ENCODE peak calls at places on chromosomes 12 and 14, in four cellular contexts. One of them, this sample, is unnamed.

GRCh38 chr12:56271031-56271430 is 4.3 kb downstream of the COQ10A start:
- DNase-seq in posterior vena cava: no peak
- DNase-seq in CD14-positive monocyte: no peak
- DNase-seq in DMS153: no peak
- DNase-seq in this sample: no peak

GRCh38 chr14:54881235-54881760 is 21.3 kb downstream of the GCH1 start:
- DNase-seq in posterior vena cava: no peak
- DNase-seq in CD14-positive monocyte: no peak
- DNase-seq in DMS153: no peak
- DNase-seq in this sample: no peak

GRCh38 chr12:6947615-6948014 is 3.5 kb upstream of the PTPN6 start:
- DNase-seq in posterior vena cava: peak
- DNase-seq in CD14-positive monocyte: no peak
- DNase-seq in DMS153: no peak
- DNase-seq in this sample: no peak

GRCh38 chr14:68140111-68140741 is 320.6 kb downstream of the RAD51B start:
- DNase-seq in posterior vena cava: no peak
- DNase-seq in CD14-positive monocyte: no peak
- DNase-seq in DMS153: peak
- DNase-seq in this sample: no peak

GRCh38 chr14:101062611-101063010 is 159.1 kb upstream of the RTL1 start:
- DNase-seq in posterior vena cava: no peak
- DNase-seq in CD14-positive monocyte: peak
- DNase-seq in DMS153: no peak
- DNase-seq in this sample: no peak

GRCh38 chr12:34388636-34389377 is 366.5 kb downstream of the ALG10 start:
- DNase-seq in posterior vena cava: peak
- DNase-seq in CD14-positive monocyte: peak
- DNase-seq in DMS153: no peak
- DNase-seq in this sample: no peak

GRCh38 chr12:10641735-10642500 is 28.5 kb upstream of the MAGOHB start:
- DNase-seq in posterior vena cava: no peak
- DNase-seq in CD14-positive monocyte: no peak
- DNase-seq in DMS153: no peak
- DNase-seq in this sample: no peak

GRCh38 chr12:59444932-59445331 is 150.9 kb upstream of the SLC16A7 start:
- DNase-seq in posterior vena cava: no peak
- DNase-seq in CD14-positive monocyte: no peak
- DNase-seq in DMS153: no peak
- DNase-seq in this sample: no peak

GRCh38 chr14:90624228-90624627 is 192.0 kb downstream of the TTC7B start:
- DNase-seq in posterior vena cava: peak
- DNase-seq in CD14-positive monocyte: peak
- DNase-seq in DMS153: no peak
- DNase-seq in this sample: no peak

GRCh38 chr12:42756841-42757661 is 167.5 kb upstream of the PRICKLE1 start:
- DNase-seq in posterior vena cava: no peak
- DNase-seq in CD14-positive monocyte: no peak
- DNase-seq in DMS153: no peak
- DNase-seq in this sample: no peak

GRCh38 chr12:42103155-42103554 is 41.5 kb downstream of the GXYLT1 start:
- DNase-seq in posterior vena cava: no peak
- DNase-seq in CD14-positive monocyte: no peak
- DNase-seq in DMS153: no peak
- DNase-seq in this sample: no peak

GRCh38 chr12:107884769-107885694 is 110.5 kb downstream of the ASCL4 start:
- DNase-seq in posterior vena cava: no peak
- DNase-seq in CD14-positive monocyte: peak
- DNase-seq in DMS153: peak
- DNase-seq in this sample: peak

GRCh38 chr12:49813131-49813530 is 15.1 kb downstream of the NCKAP5L start:
- DNase-seq in posterior vena cava: no peak
- DNase-seq in CD14-positive monocyte: no peak
- DNase-seq in DMS153: no peak
- DNase-seq in this sample: no peak

GRCh38 chr14:60720962-60721330 is 3.2 kb downstream of the SIX4 start:
- DNase-seq in posterior vena cava: no peak
- DNase-seq in CD14-positive monocyte: no peak
- DNase-seq in DMS153: no peak
- DNase-seq in this sample: no peak

GRCh38 chr14:96122496-96122895 is 82.1 kb upstream of the BDKRB2 start:
- DNase-seq in posterior vena cava: no peak
- DNase-seq in CD14-positive monocyte: no peak
- DNase-seq in DMS153: no peak
- DNase-seq in this sample: no peak

GRCh38 chr12:42444192-42444943 is 118.4 kb downstream of the PPHLN1 start:
- DNase-seq in posterior vena cava: no peak
- DNase-seq in CD14-positive monocyte: no peak
- DNase-seq in DMS153: no peak
- DNase-seq in this sample: no peak

GRCh38 chr14:37195327-37195726 is 2.4 kb upstream of the MIPOL1 start:
- DNase-seq in posterior vena cava: no peak
- DNase-seq in CD14-positive monocyte: no peak
- DNase-seq in DMS153: peak
- DNase-seq in this sample: peak